ENCODE peak calls at places on chromosome 9, in seven cellular contexts. Z, K, V, E, G, C and L are unnamed samples.

GRCh38 chr9:121607434-121608248 is 43.8 kb upstream of the DAB2IP start:
- DNase-seq in C (no peak), E (no peak), K (peak), Z (no peak), G (no peak), V (peak), L (peak)

GRCh38 chr9:134570726-134571325 is 70.8 kb upstream of the COL5A1 start:
- DNase-seq in E (no peak), G (no peak), Z (no peak), V (no peak), K (peak), C (no peak), L (no peak)

GRCh38 chr9:120712539-120713031 is 1.7 kb downstream of the MEGF9 start:
- DNase-seq in V (no peak), G (no peak), Z (no peak), K (no peak), E (no peak), C (no peak), L (no peak)

GRCh38 chr9:84331119-84331791 is 9.3 kb downstream of the SLC28A3 start:
- DNase-seq in V (no peak), Z (no peak), K (peak), C (no peak), G (no peak), E (peak), L (peak)

GRCh38 chr9:84304166-84304565 is 36.4 kb downstream of the SLC28A3 start:
- DNase-seq in E (no peak), V (peak), K (no peak), C (no peak), G (no peak), Z (no peak), L (no peak)

GRCh38 chr9:70192707-70193106 is 66.1 kb upstream of the SMC5 start:
- DNase-seq in V (no peak), G (no peak), E (no peak), C (no peak), Z (no peak), K (no peak), L (no peak)

GRCh38 chr9:113219972-113220371 is 1.1 kb downstream of the FKBP15 start:
- DNase-seq in Z (no peak), K (no peak), V (peak), G (peak), E (peak), C (no peak), L (peak)

GRCh38 chr9:4615251-4615650 is 46.8 kb upstream of the PLPP6 start:
- DNase-seq in E (peak), K (no peak), V (peak), C (no peak), G (no peak), Z (peak), L (peak)

GRCh38 chr9:98538626-98539031 is 170.1 kb downstream of the GABBR2 start:
- DNase-seq in K (no peak), Z (no peak), V (peak), E (peak), G (no peak), C (no peak), L (no peak)

GRCh38 chr9:115604831-115605483 is 487.0 kb upstream of the TNC start:
- DNase-seq in C (no peak), Z (peak), G (peak), E (peak), K (no peak), V (peak), L (peak)

GRCh38 chr9:86648828-86649170 is 294.6 kb upstream of the TUT7 start:
- DNase-seq in G (no peak), K (no peak), E (no peak), C (no peak), V (no peak), Z (no peak), L (no peak)

GRCh38 chr9:32551491-32552049 is 557 bp upstream of the SMIM27 start:
- DNase-seq in Z (peak), K (peak), G (no peak), E (peak), V (peak), C (peak), L (peak)

GRCh38 chr9:30796806-30797205 is 1587.6 kb upstream of the ACO1 start:
- DNase-seq in E (no peak), C (no peak), G (no peak), Z (no peak), K (no peak), V (no peak), L (no peak)

GRCh38 chr9:22170162-22170932 is 161.2 kb upstream of the CDKN2B start:
- DNase-seq in G (no peak), V (peak), Z (no peak), K (no peak), E (peak), C (no peak), L (peak)

GRCh38 chr9:2241461-2241874 is 226.3 kb downstream of the SMARCA2 start:
- DNase-seq in K (peak), C (no peak), E (peak), V (peak), Z (peak), G (no peak), L (no peak)

GRCh38 chr9:113886471-113886870 is 10.4 kb downstream of the ZNF618 start:
- DNase-seq in V (no peak), Z (no peak), K (no peak), G (peak), E (peak), C (no peak), L (no peak)

GRCh38 chr9:126690431-126691051 is 76.8 kb downstream of the LMX1B start:
- DNase-seq in C (peak), K (peak), G (no peak), E (peak), V (no peak), Z (peak), L (peak)

GRCh38 chr9:38278931-38279532 is 113.5 kb upstream of the ALDH1B1 start:
- DNase-seq in C (no peak), V (no peak), G (no peak), E (no peak), Z (no peak), K (no peak), L (no peak)

GRCh38 chr9:116073826-116074225 is 79.8 kb upstream of the PAPPA start:
- DNase-seq in G (no peak), E (peak), K (no peak), V (peak), Z (no peak), C (no peak), L (peak)

GRCh38 chr9:93630806-93631411 is 54.5 kb downstream of the PHF2 start:
- DNase-seq in G (no peak), K (no peak), V (no peak), E (no peak), C (no peak), Z (no peak), L (no peak)

GRCh38 chr9:6671416-6671815 is 25.9 kb upstream of the GLDC start:
- DNase-seq in K (no peak), C (no peak), E (no peak), V (no peak), G (no peak), Z (no peak), L (no peak)

GRCh38 chr9:6667633-6668280 is 22.2 kb upstream of the GLDC start:
- DNase-seq in G (peak), K (peak), V (peak), C (no peak), E (peak), Z (no peak), L (peak)

GRCh38 chr9:84438391-84438790 is 97.8 kb upstream of the SLC28A3 start:
- DNase-seq in V (no peak), E (no peak), K (no peak), G (no peak), C (no peak), Z (no peak), L (no peak)

GRCh38 chr9:83706703-83707517 is 848 bp downstream of the UBQLN1 start:
- DNase-seq in Z (peak), C (peak), K (peak), G (peak), E (peak), V (peak), L (peak)

GRCh38 chr9:134962998-134963364 is 45.3 kb upstream of the FCN1 start:
- DNase-seq in Z (no peak), K (no peak), G (no peak), C (no peak), E (no peak), V (no peak), L (no peak)

GRCh38 chr9:104279535-104280215 is 185.6 kb downstream of the SMC2 start:
- DNase-seq in E (peak), K (no peak), V (peak), G (no peak), Z (no peak), C (no peak), L (peak)

GRCh38 chr9:18566125-18566524 is 92.2 kb downstream of the ADAMTSL1 start:
- DNase-seq in Z (no peak), G (peak), C (no peak), V (peak), E (peak), K (no peak), L (no peak)

GRCh38 chr9:119441338-119441737 is 72.1 kb upstream of the BRINP1 start:
- DNase-seq in V (no peak), G (no peak), C (no peak), Z (no peak), K (no peak), E (no peak), L (no peak)

GRCh38 chr9:123712399-123712798 is 217.5 kb downstream of the DENND1A start:
- DNase-seq in Z (no peak), K (no peak), V (no peak), C (no peak), E (peak), G (no peak), L (peak)

GRCh38 chr9:114856210-114856941 is 50.5 kb upstream of the TNFSF15 start:
- DNase-seq in K (no peak), Z (no peak), G (no peak), V (peak), E (peak), C (no peak), L (peak)

GRCh38 chr9:94675008-94675841 is 35.9 kb upstream of the FBP1 start:
- DNase-seq in C (no peak), E (peak), K (no peak), V (peak), Z (no peak), G (peak), L (peak)
- H3K27ac ChIP-seq in C (no peak), E (peak), K (peak), V (peak), Z (peak), G (peak), L (no peak)

GRCh38 chr9:71725590-71726338 is 42.5 kb downstream of the CEMIP2 start:
- DNase-seq in V (peak), C (no peak), Z (peak), G (peak), K (peak), E (peak), L (peak)

GRCh38 chr9:71719585-71719984 is 48.7 kb downstream of the CEMIP2 start:
- DNase-seq in Z (peak), C (no peak), G (no peak), K (peak), E (peak), V (peak), L (peak)

GRCh38 chr9:71719088-71719487 is 49.2 kb downstream of the CEMIP2 start:
- DNase-seq in V (no peak), E (no peak), Z (no peak), G (no peak), K (no peak), C (no peak), L (no peak)

GRCh38 chr9:71726723-71727122 is 41.6 kb downstream of the CEMIP2 start:
- DNase-seq in E (no peak), V (no peak), K (no peak), Z (no peak), C (no peak), G (no peak), L (no peak)

GRCh38 chr9:71721786-71722295 is 46.5 kb downstream of the CEMIP2 start:
- DNase-seq in C (no peak), V (peak), G (no peak), Z (no peak), K (no peak), E (peak), L (no peak)
- H3K27ac ChIP-seq in C (no peak), V (no peak), G (no peak), Z (no peak), K (no peak), E (peak), L (peak)

GRCh38 chr9:75545292-75545691 is 345.2 kb upstream of the PCSK5 start:
- DNase-seq in K (no peak), V (no peak), C (no peak), Z (no peak), E (no peak), G (no peak), L (no peak)
- H3K27ac ChIP-seq in K (no peak), V (no peak), C (no peak), Z (no peak), E (no peak), G (no peak), L (no peak)

GRCh38 chr9:27497883-27498553 is 26.1 kb upstream of the IFNK start:
- DNase-seq in Z (no peak), C (no peak), K (no peak), V (no peak), G (no peak), E (no peak), L (no peak)
- H3K27ac ChIP-seq in Z (no peak), C (no peak), K (no peak), V (no peak), G (no peak), E (no peak), L (no peak)

GRCh38 chr9:69173497-69173890 is 583 bp upstream of the TJP2 start:
- DNase-seq in Z (no peak), V (no peak), G (no peak), E (no peak), K (no peak), C (no peak), L (no peak)
- H3K27ac ChIP-seq in Z (peak), V (peak), G (peak), E (peak), K (peak), C (no peak), L (peak)

GRCh38 chr9:110712955-110713354 is 44.4 kb downstream of the MUSK start:
- DNase-seq in C (no peak), V (no peak), G (no peak), E (peak), Z (no peak), K (no peak), L (no peak)
- H3K27ac ChIP-seq in C (no peak), V (no peak), G (no peak), E (no peak), Z (no peak), K (no peak), L (no peak)

GRCh38 chr9:89080193-89080592 is 88.9 kb downstream of the S1PR3 start:
- DNase-seq in C (no peak), V (no peak), G (no peak), K (no peak), Z (peak), E (peak), L (no peak)
- H3K27ac ChIP-seq in C (no peak), V (no peak), G (no peak), K (no peak), Z (no peak), E (no peak), L (no peak)

GRCh38 chr9:127959841-127960409 is 20.9 kb downstream of the EEIG1 start:
- DNase-seq in G (no peak), E (no peak), K (no peak), Z (no peak), C (no peak), V (no peak), L (no peak)
- H3K27ac ChIP-seq in G (no peak), E (no peak), K (peak), Z (peak), C (no peak), V (no peak), L (peak)

GRCh38 chr9:131385296-131385695 is 8.6 kb upstream of the PRRC2B start:
- DNase-seq in G (no peak), C (no peak), V (no peak), E (no peak), Z (no peak), K (no peak), L (no peak)
- H3K27ac ChIP-seq in G (no peak), C (no peak), V (no peak), E (no peak), Z (no peak), K (no peak), L (no peak)

GRCh38 chr9:136153381-136154065 is 34.8 kb upstream of the TMEM250 start:
- DNase-seq in G (no peak), K (no peak), V (no peak), Z (no peak), C (no peak), E (no peak), L (no peak)

GRCh38 chr9:136151848-136152542 is 33.3 kb upstream of the TMEM250 start:
- DNase-seq in C (no peak), G (no peak), E (no peak), Z (no peak), V (no peak), K (no peak), L (no peak)

GRCh38 chr9:136152543-136152866 is 33.8 kb upstream of the TMEM250 start:
- DNase-seq in C (no peak), G (no peak), K (no peak), E (no peak), V (no peak), Z (no peak), L (no peak)

GRCh38 chr9:136151214-136151804 is 32.6 kb upstream of the TMEM250 start:
- DNase-seq in Z (no peak), V (no peak), C (no peak), K (no peak), G (no peak), E (no peak), L (no peak)

DNA sequence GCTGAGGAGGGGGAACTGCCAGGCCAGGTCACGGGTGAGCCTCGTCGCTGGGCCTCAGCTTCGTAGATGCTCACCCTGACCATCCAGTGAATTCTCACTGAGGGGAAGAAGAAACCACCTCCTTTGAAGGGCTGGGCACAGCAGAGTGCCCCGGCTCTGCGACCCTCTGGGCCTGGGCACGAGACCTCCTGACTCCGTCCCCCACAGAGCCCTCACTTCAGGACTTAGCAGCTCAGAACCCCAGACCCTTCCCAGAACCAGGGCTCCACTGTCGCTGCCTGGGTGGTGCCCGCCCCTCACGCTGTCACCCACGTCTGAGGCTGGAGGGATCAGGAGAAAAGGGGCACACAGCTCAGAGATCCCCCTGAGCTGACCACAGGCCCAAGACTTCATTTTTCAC is 34.3 kb upstream of the TMEM250 start:
- DNase-seq in Z (no peak), C (no peak), V (no peak), K (no peak), E (no peak), G (no peak), L (no peak)
- H3K27ac ChIP-seq in Z (no peak), C (no peak), V (no peak), K (no peak), E (no peak), G (no peak), L (no peak)